ENCODE peak calls at places on chromosomes 7 and 10, in seven cellular contexts. O is activated CD4-positive, alpha-beta T cell treated with anti-CD3 and anti-CD28 coated beads for 4 hours; I is activated T-helper 1 cell treated with Interleukin-2 at 50 U/mL for 16 hours; Y is activated T-helper 9 cell treated with anti-CD3 and anti-CD28 coated beads, Interleukin-2, amount 50 U/mL, for 16 hours; M is stimulated activated CD8-positive, alpha-beta memory T cell treated with anti-CD3 and anti-CD28 coated beads, Interleukin-15, amount 100 ng/mL, for 4 hours; G is HepG2; P is stimulated activated naive CD4-positive, alpha-beta T cell. V is an unnamed sample.

GRCh38 chr7:156998988-156999610 is 11.4 kb downstream of the MNX1 start:
- DNase-seq in G (no peak), M (no peak), Y (no peak), I (no peak), O (no peak), P (no peak), V (no peak)

GRCh38 chr10:16440396-16441105 is 3.7 kb downstream of the PTER start:
- DNase-seq in G (no peak), I (no peak), P (no peak), Y (no peak), O (peak; percentile 5), M (no peak), V (peak; percentile 27)

GRCh38 chr10:60594476-60595051 is 183.7 kb upstream of the CDK1 start:
- DNase-seq in Y (no peak), O (no peak), P (no peak), G (no peak), M (no peak), I (no peak), V (peak; percentile 70)

GRCh38 chr10:48495282-48496045 is 109.4 kb downstream of the ARHGAP22 start:
- DNase-seq in G (no peak), Y (no peak), I (no peak), M (no peak), O (no peak), P (no peak), V (no peak)

GRCh38 chr7:50792342-50793114 is 9.8 kb upstream of the GRB10 start:
- DNase-seq in I (no peak), M (no peak), O (no peak), Y (no peak), G (no peak), P (no peak), V (peak; percentile 76)

GRCh38 chr7:70618020-70618551 is 513.9 kb upstream of the GALNT17 start:
- DNase-seq in P (no peak), I (no peak), Y (no peak), M (no peak), O (no peak), G (no peak), V (no peak)

GRCh38 chr10:14659626-14660196 is 115.0 kb downstream of the FAM107B start:
- DNase-seq in O (peak; percentile 24), I (no peak), M (no peak), Y (peak; percentile 20), G (no peak), P (peak; percentile 65), V (peak; percentile 30)

GRCh38 chr10:95536894-95537542 is 24.2 kb downstream of the SORBS1 start:
- DNase-seq in O (no peak), P (no peak), G (no peak), I (no peak), Y (no peak), M (no peak), V (no peak)

GRCh38 chr10:62805139-62806092 is 896 bp downstream of the ADO start:
- DNase-seq in M (no peak), G (peak; percentile 43), Y (no peak), I (no peak), P (no peak), O (peak; percentile 11), V (peak; percentile 53)

GRCh38 chr10:117716896-117717295 is 174.3 kb downstream of the EMX2 start:
- DNase-seq in M (no peak), Y (no peak), P (no peak), I (no peak), O (no peak), G (no peak), V (no peak)

GRCh38 chr7:21426286-21426957 is 1.5 kb upstream of the SP4 start:
- DNase-seq in O (peak; percentile 1), P (no peak), M (no peak), Y (no peak), I (no peak), G (peak; percentile 1), V (peak; percentile 4)

GRCh38 chr10:7797582-7797981 is 9.6 kb downstream of the ATP5F1C start:
- DNase-seq in O (no peak), P (no peak), I (no peak), Y (no peak), M (no peak), G (no peak), V (peak; percentile 96)

GRCh38 chr7:108581655-108582491 is 12.2 kb downstream of the DNAJB9 start:
- DNase-seq in M (no peak), I (no peak), Y (no peak), O (no peak), P (no peak), G (peak; percentile 65), V (peak; percentile 52)

GRCh38 chr7:106064836-106065559 is 47.1 kb downstream of the SYPL1 start:
- DNase-seq in Y (no peak), M (no peak), O (no peak), I (no peak), P (no peak), G (peak; percentile 78), V (peak; percentile 82)

GRCh38 chr7:132117636-132118035 is 458.6 kb downstream of the PLXNA4 start:
- DNase-seq in M (no peak), I (no peak), O (no peak), Y (no peak), G (no peak), P (no peak), V (no peak)

GRCh38 chr7:26155531-26156375 is 3.8 kb downstream of the NFE2L3 start:
- DNase-seq in Y (no peak), M (no peak), I (no peak), O (no peak), P (no peak), G (peak; percentile 39), V (peak; percentile 59)

GRCh38 chr7:130904031-130904757 is 170.2 kb upstream of the KLF14 start:
- DNase-seq in P (no peak), Y (no peak), G (peak; percentile 85), M (no peak), I (no peak), O (no peak), V (peak; percentile 95)

GRCh38 chr10:92125169-92125543 is 165.7 kb downstream of the CPEB3 start:
- DNase-seq in P (no peak), M (no peak), G (no peak), O (no peak), Y (no peak), I (no peak), V (no peak)

GRCh38 chr10:25604591-25604990 is 329.4 kb upstream of the MYO3A start:
- DNase-seq in Y (no peak), M (no peak), P (no peak), O (no peak), I (no peak), G (no peak), V (no peak)

GRCh38 chr7:106223156-106223555 is 61.6 kb downstream of the NAMPT start:
- DNase-seq in O (no peak), G (no peak), P (no peak), M (no peak), I (no peak), Y (no peak), V (no peak)

GRCh38 chr10:62475531-62475930 is 101.4 kb downstream of the ZNF365 start:
- DNase-seq in I (no peak), P (no peak), M (no peak), O (no peak), Y (no peak), G (no peak), V (no peak)

V was measured in choroid plexus epithelial cell.